ENCODE peak calls at places on chromosomes 7 and 10, in six cellular contexts. Y, R, C, O, N and Q are unnamed samples.

GRCh38 chr7:128022631-128023532 is 8.4 kb downstream of the LRRC4 start:
- DNase-seq in Y (no peak), R (no peak), C (no peak), O (no peak), N (no peak), Q (no peak)

GRCh38 chr7:1033546-1034145 is 10.7 kb upstream of the GPR146 start:
- DNase-seq in Y (no peak), R (no peak), C (no peak), O (no peak), N (no peak), Q (no peak)

GRCh38 chr7:22444181-22444966 is 55.6 kb downstream of the STEAP1B start:
- DNase-seq in Y (no peak), R (no peak), C (peak; percentile 95), O (no peak), N (no peak), Q (no peak)

GRCh38 chr7:73852500-73852899 is 8.5 kb upstream of the TMEM270 start:
- DNase-seq in Y (no peak), R (no peak), C (no peak), O (no peak), N (no peak), Q (no peak)

GRCh38 chr7:31318308-31318707 is 22.2 kb downstream of the NEUROD6 start:
- DNase-seq in Y (no peak), R (no peak), C (peak; percentile 10), O (no peak), N (no peak), Q (no peak)

GRCh38 chr10:75195035-75195763 is 15.4 kb upstream of the VDAC2 start:
- DNase-seq in Y (peak; percentile 9), R (no peak), C (no peak), O (no peak), N (no peak), Q (no peak)

GRCh38 chr10:125316436-125316835 is 156.1 kb upstream of the CTBP2 start:
- DNase-seq in Y (no peak), R (no peak), C (no peak), O (no peak), N (no peak), Q (no peak)

GRCh38 chr7:83005410-83005809 is 157.3 kb downstream of the PCLO start:
- DNase-seq in Y (no peak), R (peak; percentile 7), C (no peak), O (no peak), N (peak; percentile 71), Q (no peak)

DNA sequence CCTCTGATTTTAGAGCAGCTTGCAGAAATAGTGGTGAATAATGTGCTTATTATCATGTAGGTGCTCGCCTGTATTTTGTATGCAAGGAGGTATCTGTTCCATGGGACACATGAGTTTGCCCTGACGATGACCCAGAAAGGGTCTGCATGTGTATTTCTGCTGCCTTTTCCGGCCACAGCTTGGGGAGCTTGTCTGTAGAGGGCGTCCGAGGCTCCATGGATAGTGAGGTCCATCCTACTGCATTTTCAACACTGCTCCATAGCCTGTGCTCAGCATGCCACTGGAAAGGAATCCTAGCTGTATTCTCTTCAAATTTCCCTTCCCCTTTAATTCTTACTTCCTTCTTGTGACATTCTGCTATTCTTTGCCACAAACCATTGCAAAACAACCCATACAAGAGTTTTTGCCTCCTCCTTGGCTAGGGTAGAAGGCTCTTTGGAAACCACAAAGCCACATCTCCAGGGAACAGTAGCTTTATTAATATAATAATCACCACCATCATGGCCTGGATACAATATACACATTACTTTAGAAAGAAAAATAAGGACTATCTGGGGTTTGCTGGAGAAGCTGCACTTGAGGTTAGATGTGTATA is 127.7 kb downstream of the DYNC1I1 start:
- DNase-seq in Y (no peak), R (no peak), C (peak; percentile 3), O (no peak), N (peak; percentile 56), Q (no peak)
- TF ChIP-seq CTCF in Y (no peak), R (peak; percentile 43), C (peak; percentile 29), O (no peak), N (peak; percentile 39), Q (peak; percentile 32)

GRCh38 chr10:18400911-18401260 is 250.5 kb downstream of the NSUN6 start:
- DNase-seq in Y (no peak), R (no peak), C (no peak), O (no peak), N (peak; percentile 71), Q (no peak)
- H3K4me3 ChIP-seq in Y (no peak overlapping the region), R (no peak overlapping the region), C (no peak overlapping the region), O (no peak overlapping the region), N (peak overlapping the region; percentile 68), Q (peak overlapping the region; percentile 7)

DNA sequence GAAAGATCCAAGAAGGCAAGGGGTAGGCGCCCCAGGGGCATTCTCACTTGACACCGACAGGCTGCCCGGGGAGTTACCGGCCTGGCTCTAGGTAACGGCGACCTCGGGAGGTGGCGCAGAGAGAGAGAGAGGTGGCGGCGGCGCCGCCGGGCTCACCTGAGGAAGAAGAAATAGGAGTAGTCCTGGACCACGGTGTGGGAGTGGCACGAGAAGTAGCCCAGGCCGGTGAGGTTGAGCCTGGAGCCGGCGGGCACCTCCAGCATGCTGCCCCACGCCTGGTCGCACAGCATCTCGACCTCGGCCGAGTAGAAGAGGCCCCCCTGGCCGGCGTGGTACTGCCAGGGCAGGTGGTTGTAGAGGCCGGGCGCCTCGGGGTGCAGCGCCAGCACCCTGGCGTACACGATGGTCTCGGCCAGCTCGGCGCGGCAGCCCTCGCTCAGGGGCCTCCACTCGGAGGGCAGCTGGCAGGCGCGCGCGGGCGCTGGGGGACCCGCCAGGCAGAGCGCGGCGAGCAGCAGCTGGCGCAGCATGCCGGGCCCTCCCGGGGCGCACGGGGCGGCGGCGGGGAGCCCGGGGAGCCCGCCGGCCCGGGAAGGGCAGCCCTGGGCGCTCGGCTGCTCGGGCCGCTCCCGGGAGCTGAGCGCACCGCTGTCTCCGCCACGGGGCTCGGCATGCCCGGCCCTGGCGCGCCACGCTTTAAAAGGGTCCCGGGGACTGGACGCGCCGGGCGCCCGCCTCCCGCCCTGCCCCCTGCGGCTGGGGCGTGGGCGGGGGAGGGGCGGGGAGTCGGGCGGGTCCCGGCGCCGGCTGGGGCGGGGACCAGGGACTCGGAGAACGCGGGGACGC is at the start of gene CCDC3:
- DNase-seq in Y (no peak), R (no peak), C (no peak), O (no peak), N (peak; percentile 67), Q (no peak)
- TF ChIP-seq POLR2AphosphoS5 in Y (no peak), R (no peak), C (no peak), O (no peak), N (no peak), Q (no peak)

DNA sequence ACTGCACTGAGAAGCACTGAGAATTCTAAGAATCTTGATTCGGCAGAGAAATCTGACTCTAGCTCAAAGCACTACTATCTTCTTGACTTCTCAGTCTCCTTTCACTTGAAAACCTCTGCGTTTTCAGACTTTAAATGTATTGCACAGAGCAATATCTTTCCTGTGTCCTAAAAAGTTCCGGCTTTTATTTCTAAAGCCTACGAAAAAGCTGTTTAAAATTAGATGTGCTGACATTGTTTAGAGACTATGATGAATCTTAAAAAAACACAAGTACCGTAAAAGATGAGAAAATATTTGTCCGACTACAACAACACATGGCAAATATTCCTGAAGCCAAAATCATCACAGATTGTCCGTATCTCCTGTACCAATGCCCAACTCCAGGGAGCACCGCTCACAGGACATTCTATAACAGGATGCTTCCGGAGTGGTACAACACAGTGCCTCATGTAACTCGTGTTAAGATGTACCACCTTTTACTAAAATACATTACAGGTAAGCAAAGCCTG is 136.9 kb downstream of the CUBN start:
- DNase-seq in Y (no peak), R (no peak), C (no peak), O (no peak), N (no peak), Q (no peak)
- TF ChIP-seq CTCF in Y (no peak), R (no peak), C (no peak), O (no peak), N (no peak), Q (no peak)

DNA sequence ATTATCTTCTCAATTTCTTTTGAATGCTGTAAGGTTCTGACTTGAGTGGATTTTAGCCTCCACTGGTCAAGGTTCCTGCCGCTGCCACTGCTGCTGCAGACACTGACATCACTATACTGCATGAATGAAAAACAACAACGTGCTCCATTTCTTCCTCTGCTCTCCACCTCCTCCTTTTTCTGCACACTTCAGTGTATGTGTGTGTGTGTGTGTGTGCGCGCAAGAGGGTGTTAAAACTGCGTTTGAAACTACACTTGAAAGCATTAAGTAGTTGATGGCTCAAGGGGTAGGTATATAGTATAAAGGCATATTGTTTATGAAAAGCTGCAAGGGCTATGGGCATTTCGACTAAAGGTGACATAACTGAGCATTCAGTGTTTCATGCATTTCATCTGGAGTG is 3.5 kb downstream of the GLCCI1 start:
- DNase-seq in Y (no peak), R (no peak), C (no peak), O (no peak), N (peak; percentile 4), Q (no peak)
- H3K4me3 ChIP-seq in Y (peak overlapping the region; percentile 87), R (no peak overlapping the region), C (no peak overlapping the region), O (peak overlapping the region; percentile 94), N (no peak overlapping the region), Q (peak overlapping the region; percentile 87)

DNA sequence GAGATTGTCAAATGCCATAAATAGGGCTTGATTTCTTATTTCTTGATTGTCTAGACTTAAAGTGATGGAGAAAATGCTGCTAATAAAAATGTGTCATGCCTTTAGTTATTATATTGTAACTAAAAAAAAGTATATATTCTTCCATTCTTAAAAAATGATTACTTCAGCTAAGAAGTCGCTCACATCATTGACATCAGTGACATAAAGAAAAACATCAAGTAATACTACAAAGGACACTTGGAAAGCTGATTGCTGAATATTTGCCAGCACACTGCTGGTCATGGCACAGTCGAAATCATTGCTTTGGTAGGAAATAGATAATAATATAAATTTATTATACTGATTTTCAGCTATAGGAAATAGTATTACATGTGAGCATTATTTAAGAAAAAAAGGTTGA is 62.6 kb downstream of the LOXL4 start:
- DNase-seq in Y (no peak), R (no peak), C (no peak), O (no peak), N (no peak), Q (no peak)
- TF ChIP-seq POLR2AphosphoS5 in Y (no peak), R (no peak), C (no peak), O (no peak), N (no peak), Q (no peak)